ENCODE peak calls at places on chromosomes 11 and 22, in four cellular contexts. T is T-cell; M is Right ventricle myocardium superior; C is activated T-cell treated with anti-CD3 and anti-CD28 coated beads, Interleukin-2, amount 50 U/mL, for 4 hours. S is an unnamed sample.

GRCh38 chr22:47130883-47131610 is 368.6 kb downstream of the TBC1D22A start:
- ATAC-seq in C (no peak), T (no peak), M (no peak), S (no peak)

GRCh38 chr11:43738600-43739409 is 58.3 kb downstream of the HSD17B12 start:
- ATAC-seq in C (no peak), T (no peak), M (peak), S (no peak)

GRCh38 chr11:82845336-82846036 is 54.7 kb downstream of the PRCP start:
- ATAC-seq in T (no peak), C (no peak), M (no peak), S (no peak)

GRCh38 chr11:126198648-126199047 is 12.8 kb downstream of the RPUSD4 start:
- ATAC-seq in C (no peak), M (no peak), T (no peak), S (no peak)

GRCh38 chr22:41907436-41908401 is 7.2 kb downstream of the SHISA8 start:
- ATAC-seq in M (no peak), C (peak), T (no peak), S (peak)

GRCh38 chr22:24445481-24446290 is 18.3 kb downstream of the ADORA2A start:
- ATAC-seq in C (peak), M (no peak), T (no peak), S (peak)

GRCh38 chr11:32960553-32961164 is 55.0 kb upstream of the DEPDC7 start:
- ATAC-seq in M (no peak), C (no peak), T (no peak), S (no peak)

GRCh38 chr11:73402834-73403185 is 26.6 kb downstream of the RELT start:
- ATAC-seq in T (no peak), M (no peak), C (no peak), S (no peak)

GRCh38 chr11:3860360-3860759 is 4.9 kb downstream of the STIM1 start:
- ATAC-seq in M (no peak), C (peak), T (peak), S (peak)

GRCh38 chr11:17954395-17955252 is 58.2 kb downstream of the SERGEF start:
- ATAC-seq in C (no peak), T (no peak), M (peak), S (no peak)

GRCh38 chr11:47499614-47500013 is 50.7 kb upstream of the RAPSN start:
- ATAC-seq in T (no peak), C (no peak), M (peak), S (no peak)

GRCh38 chr11:79922641-79923040 is 481.8 kb upstream of the TENM4 start:
- ATAC-seq in M (no peak), T (no peak), C (no peak), S (no peak)

GRCh38 chr22:50640857-50641647 is 13.1 kb upstream of the ARSA start:
- ATAC-seq in C (no peak), M (peak), T (no peak), S (no peak)

GRCh38 chr11:44096360-44097188 is 1.1 kb downstream of the EXT2 start:
- ATAC-seq in M (peak), T (no peak), C (peak), S (peak)

GRCh38 chr11:74019104-74019738 is 10.3 kb upstream of the UCP3 start:
- ATAC-seq in C (peak), T (no peak), M (peak), S (peak)

GRCh38 chr11:44977493-44977984 is 26.9 kb upstream of the TP53I11 start:
- ATAC-seq in T (peak), C (peak), M (no peak), S (peak)

GRCh38 chr11:8080674-8081590 is at the start of gene TUB:
- ATAC-seq in M (peak), C (peak), T (peak), S (peak)

GRCh38 chr11:75400110-75400865 is 970 bp downstream of the RPS3 start:
- ATAC-seq in T (peak), M (peak), C (peak), S (peak)

GRCh38 chr11:71172680-71173079 is 79.7 kb downstream of the SHANK2 start:
- ATAC-seq in M (no peak), T (no peak), C (no peak), S (no peak)

GRCh38 chr11:73047773-73048371 is 94.2 kb downstream of the FCHSD2 start:
- ATAC-seq in T (no peak), M (peak), C (no peak), S (no peak)

GRCh38 chr22:23233746-23234408 is 53.6 kb downstream of the BCR start:
- ATAC-seq in C (peak), T (no peak), M (peak), S (peak)

GRCh38 chr11:116693206-116694016 is 79.4 kb downstream of the BUD13 start:
- ATAC-seq in C (no peak), T (no peak), M (no peak), S (no peak)

GRCh38 chr22:25551396-25551795 is 13.1 kb upstream of the GRK3 start:
- ATAC-seq in C (no peak), M (no peak), T (no peak), S (no peak)

GRCh38 chr11:77211594-77212251 is 83.7 kb downstream of the MYO7A start:
- ATAC-seq in C (no peak), T (no peak), M (no peak), S (no peak)

GRCh38 chr11:22624742-22625447 is 728 bp downstream of the FANCF start:
- ATAC-seq in T (peak), C (peak), M (peak), S (peak)

GRCh38 chr11:75673977-75674582 is 5.2 kb upstream of the MAP6 start:
- ATAC-seq in C (peak), T (no peak), M (no peak), S (peak)

GRCh38 chr11:106399075-106399500 is 321.6 kb downstream of the AASDHPPT start:
- ATAC-seq in C (no peak), M (no peak), T (no peak), S (no peak)

GRCh38 chr22:38135133-38135706 is 24.7 kb upstream of the BAIAP2L2 start:
- ATAC-seq in M (no peak), T (no peak), C (no peak), S (peak)

GRCh38 chr11:16604784-16605439 is 133.5 kb upstream of the C11orf58 start:
- ATAC-seq in M (peak), C (peak), T (peak), S (peak)

S was measured in activated T-helper 17 cell treated with anti-CD3 and anti-CD28 coated beads, Interleukin-2, amount 50 U/mL, for 72 hours.